ENCODE peak calls at places on chromosomes 12 and 14, in six cellular contexts. One of them, this sample, is unnamed.

GRCh38 chr14:78519863-78520262 is 349.7 kb downstream of the NRXN3 start:
- DNase-seq in GM23338: peak; percentile 73
- DNase-seq in WTC11: peak; percentile 79
- DNase-seq in choroid plexus epithelial cell: peak; percentile 14
- DNase-seq in neural progenitor cell: peak; percentile 78
- DNase-seq in PC-3: peak; percentile 26
- DNase-seq in this sample: peak; percentile 42

GRCh38 chr12:53287741-53288216 is 7.6 kb upstream of the PFDN5 start:
- DNase-seq in GM23338: peak; percentile 89
- DNase-seq in WTC11: peak; percentile 74
- DNase-seq in choroid plexus epithelial cell: peak; percentile 73
- DNase-seq in neural progenitor cell: peak; percentile 64
- DNase-seq in PC-3: peak; percentile 68
- DNase-seq in this sample: peak; percentile 80

GRCh38 chr14:96676161-96676560 is 121.0 kb upstream of the VRK1 start:
- DNase-seq in GM23338: no peak
- DNase-seq in WTC11: no peak
- DNase-seq in choroid plexus epithelial cell: peak; percentile 15
- DNase-seq in neural progenitor cell: no peak
- DNase-seq in PC-3: peak; percentile 73
- DNase-seq in this sample: no peak

GRCh38 chr14:72864712-72865365 is 29.1 kb downstream of the DPF3 start:
- DNase-seq in GM23338: no peak
- DNase-seq in WTC11: no peak
- DNase-seq in choroid plexus epithelial cell: no peak
- DNase-seq in neural progenitor cell: no peak
- DNase-seq in PC-3: no peak
- DNase-seq in this sample: no peak

GRCh38 chr14:67815573-67816235 is 686 bp downstream of the ZFYVE26 start:
- DNase-seq in GM23338: peak; percentile 27
- DNase-seq in WTC11: no peak
- DNase-seq in choroid plexus epithelial cell: peak; percentile 75
- DNase-seq in neural progenitor cell: peak; percentile 20
- DNase-seq in PC-3: peak; percentile 41
- DNase-seq in this sample: peak; percentile 6

GRCh38 chr12:130764073-130764472 is 48.0 kb upstream of the RIMBP2 start:
- DNase-seq in GM23338: no peak
- DNase-seq in WTC11: no peak
- DNase-seq in choroid plexus epithelial cell: no peak
- DNase-seq in neural progenitor cell: no peak
- DNase-seq in PC-3: peak; percentile 31
- DNase-seq in this sample: peak; percentile 51

GRCh38 chr12:113347107-113347506 is 11.3 kb upstream of the PLBD2 start:
- DNase-seq in GM23338: no peak
- DNase-seq in WTC11: no peak
- DNase-seq in choroid plexus epithelial cell: no peak
- DNase-seq in neural progenitor cell: no peak
- DNase-seq in PC-3: no peak
- DNase-seq in this sample: no peak

GRCh38 chr12:29582677-29583076 is 85.2 kb upstream of the OVCH1 start:
- DNase-seq in GM23338: no peak
- DNase-seq in WTC11: no peak
- DNase-seq in choroid plexus epithelial cell: no peak
- DNase-seq in neural progenitor cell: no peak
- DNase-seq in PC-3: peak; percentile 85
- DNase-seq in this sample: no peak

GRCh38 chr14:69643430-69644200 is 32.2 kb downstream of the SUSD6 start:
- DNase-seq in GM23338: no peak
- DNase-seq in WTC11: no peak
- DNase-seq in choroid plexus epithelial cell: peak; percentile 69
- DNase-seq in neural progenitor cell: no peak
- DNase-seq in PC-3: peak; percentile 99
- DNase-seq in this sample: peak; percentile 89

GRCh38 chr14:72420749-72421452 is 473.0 kb downstream of the DPF3 start:
- DNase-seq in GM23338: peak; percentile 90
- DNase-seq in WTC11: peak; percentile 94
- DNase-seq in choroid plexus epithelial cell: peak; percentile 76
- DNase-seq in neural progenitor cell: peak; percentile 76
- DNase-seq in PC-3: peak; percentile 89
- DNase-seq in this sample: peak; percentile 91

GRCh38 chr12:47820631-47821345 is 1.1 kb upstream of the HDAC7 start:
- DNase-seq in GM23338: peak; percentile 92
- DNase-seq in WTC11: peak; percentile 69
- DNase-seq in choroid plexus epithelial cell: peak; percentile 97
- DNase-seq in neural progenitor cell: peak; percentile 94
- DNase-seq in PC-3: peak; percentile 97
- DNase-seq in this sample: no peak

GRCh38 chr14:67385618-67386017 is 25.5 kb downstream of the EIF2S1 start:
- DNase-seq in GM23338: no peak
- DNase-seq in WTC11: no peak
- DNase-seq in choroid plexus epithelial cell: no peak
- DNase-seq in neural progenitor cell: no peak
- DNase-seq in PC-3: peak; percentile 37
- DNase-seq in this sample: no peak

GRCh38 chr12:80154261-80154660 is 54.9 kb downstream of the OTOGL start:
- DNase-seq in GM23338: no peak
- DNase-seq in WTC11: no peak
- DNase-seq in choroid plexus epithelial cell: peak; percentile 60
- DNase-seq in neural progenitor cell: no peak
- DNase-seq in PC-3: peak; percentile 92
- DNase-seq in this sample: no peak

GRCh38 chr12:115207216-115207915 is 523.4 kb upstream of the TBX3 start:
- DNase-seq in GM23338: no peak
- DNase-seq in WTC11: no peak
- DNase-seq in choroid plexus epithelial cell: no peak
- DNase-seq in neural progenitor cell: no peak
- DNase-seq in PC-3: no peak
- DNase-seq in this sample: no peak

GRCh38 chr12:75852956-75853355 is 178.6 kb downstream of the PHLDA1 start:
- DNase-seq in GM23338: no peak
- DNase-seq in WTC11: no peak
- DNase-seq in choroid plexus epithelial cell: no peak
- DNase-seq in neural progenitor cell: no peak
- DNase-seq in PC-3: no peak
- DNase-seq in this sample: no peak

GRCh38 chr12:116687888-116688287 is 50.0 kb downstream of the SPRING1 start:
- DNase-seq in GM23338: peak; percentile 94
- DNase-seq in WTC11: peak; percentile 86
- DNase-seq in choroid plexus epithelial cell: peak; percentile 34
- DNase-seq in neural progenitor cell: peak; percentile 67
- DNase-seq in PC-3: peak; percentile 42
- DNase-seq in this sample: peak; percentile 54

DNA sequence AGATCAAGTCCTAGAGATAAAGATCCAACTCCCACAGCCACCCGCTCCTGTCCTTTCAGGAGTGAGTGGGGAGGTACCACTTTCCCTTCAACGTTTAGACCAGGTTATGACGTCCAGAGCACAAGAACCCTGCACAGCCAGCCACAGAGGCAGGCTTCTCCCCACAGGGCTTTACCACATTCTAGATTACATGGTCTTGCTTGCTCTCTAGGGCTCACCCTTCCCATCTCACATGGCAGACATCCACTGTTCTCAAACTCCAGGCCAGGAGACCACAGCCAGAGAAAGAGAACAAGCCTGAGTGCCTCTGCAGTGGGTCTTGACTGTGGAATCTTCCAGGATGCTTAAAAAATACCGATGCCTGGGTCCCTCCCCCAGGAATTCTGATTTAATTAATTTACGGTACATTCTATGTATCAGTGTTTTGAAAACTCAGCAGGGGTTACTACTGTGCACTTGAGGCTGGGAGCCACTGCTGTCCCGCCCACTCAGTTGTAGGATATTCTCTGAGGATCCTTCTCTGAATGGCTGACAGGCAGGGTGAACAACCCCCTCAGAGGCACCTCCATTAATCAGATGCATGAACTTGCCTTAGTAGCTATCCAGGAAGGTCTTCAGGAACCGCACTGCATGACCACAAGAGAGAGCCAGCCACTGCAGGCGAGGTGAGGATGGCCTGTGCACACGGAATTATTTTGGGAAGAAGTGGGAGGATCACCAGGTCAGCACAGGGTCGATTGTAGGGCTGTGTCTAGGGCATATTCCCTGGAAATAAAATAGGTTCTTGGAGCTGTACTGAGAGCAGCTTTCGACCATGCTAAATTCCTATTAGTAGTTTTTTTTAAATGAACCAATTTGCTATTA is 21.5 kb upstream of the SOCS2 start:
- DNase-seq in GM23338: no peak
- DNase-seq in WTC11: no peak
- DNase-seq in choroid plexus epithelial cell: peak; percentile 35
- DNase-seq in neural progenitor cell: no peak
- DNase-seq in PC-3: no peak
- DNase-seq in this sample: no peak
- TF ChIP-seq CTCF in GM23338: no peak
- TF ChIP-seq CTCF in WTC11: no peak
- TF ChIP-seq CTCF in choroid plexus epithelial cell: no peak
- TF ChIP-seq CTCF in neural progenitor cell: no peak
- TF ChIP-seq CTCF in PC-3: no peak
- TF ChIP-seq CTCF in this sample: no peak

GRCh38 chr12:19181666-19182426 is 52.3 kb downstream of the PLEKHA5 start:
- DNase-seq in GM23338: no peak
- DNase-seq in WTC11: no peak
- DNase-seq in choroid plexus epithelial cell: peak; percentile 50
- DNase-seq in neural progenitor cell: no peak
- DNase-seq in PC-3: peak; percentile 13
- DNase-seq in this sample: no peak
- TF ChIP-seq CTCF in GM23338: peak; percentile 29
- TF ChIP-seq CTCF in WTC11: no peak
- TF ChIP-seq CTCF in choroid plexus epithelial cell: no peak
- TF ChIP-seq CTCF in neural progenitor cell: peak; percentile 12
- TF ChIP-seq CTCF in PC-3: peak; percentile 42
- TF ChIP-seq CTCF in this sample: peak; percentile 9

GRCh38 chr14:88974991-88975835 is 150.8 kb downstream of the TTC8 start:
- DNase-seq in GM23338: no peak
- DNase-seq in WTC11: no peak
- DNase-seq in choroid plexus epithelial cell: peak; percentile 53
- DNase-seq in neural progenitor cell: no peak
- DNase-seq in PC-3: no peak
- DNase-seq in this sample: no peak
- TF ChIP-seq CTCF in GM23338: no peak
- TF ChIP-seq CTCF in WTC11: no peak
- TF ChIP-seq CTCF in choroid plexus epithelial cell: no peak
- TF ChIP-seq CTCF in neural progenitor cell: no peak
- TF ChIP-seq CTCF in PC-3: no peak
- TF ChIP-seq CTCF in this sample: no peak

GRCh38 chr12:52220456-52220855 is 12.6 kb upstream of the KRT7 start:
- DNase-seq in GM23338: no peak
- DNase-seq in WTC11: no peak
- DNase-seq in choroid plexus epithelial cell: no peak
- DNase-seq in neural progenitor cell: no peak
- DNase-seq in PC-3: no peak
- DNase-seq in this sample: no peak

GRCh38 chr12:52224154-52224553 is 8.9 kb upstream of the KRT7 start:
- DNase-seq in GM23338: no peak
- DNase-seq in WTC11: no peak
- DNase-seq in choroid plexus epithelial cell: peak; percentile 60
- DNase-seq in neural progenitor cell: no peak
- DNase-seq in PC-3: peak; percentile 26
- DNase-seq in this sample: no peak

GRCh38 chr12:52223411-52224039 is 9.5 kb upstream of the KRT7 start:
- DNase-seq in GM23338: no peak
- DNase-seq in WTC11: no peak
- DNase-seq in choroid plexus epithelial cell: no peak
- DNase-seq in neural progenitor cell: no peak
- DNase-seq in PC-3: peak; percentile 47
- DNase-seq in this sample: no peak

GRCh38 chr12:52221912-52222457 is 11.1 kb upstream of the KRT7 start:
- DNase-seq in GM23338: peak; percentile 96
- DNase-seq in WTC11: peak; percentile 93
- DNase-seq in choroid plexus epithelial cell: peak; percentile 48
- DNase-seq in neural progenitor cell: peak; percentile 87
- DNase-seq in PC-3: peak; percentile 82
- DNase-seq in this sample: peak; percentile 92

DNA sequence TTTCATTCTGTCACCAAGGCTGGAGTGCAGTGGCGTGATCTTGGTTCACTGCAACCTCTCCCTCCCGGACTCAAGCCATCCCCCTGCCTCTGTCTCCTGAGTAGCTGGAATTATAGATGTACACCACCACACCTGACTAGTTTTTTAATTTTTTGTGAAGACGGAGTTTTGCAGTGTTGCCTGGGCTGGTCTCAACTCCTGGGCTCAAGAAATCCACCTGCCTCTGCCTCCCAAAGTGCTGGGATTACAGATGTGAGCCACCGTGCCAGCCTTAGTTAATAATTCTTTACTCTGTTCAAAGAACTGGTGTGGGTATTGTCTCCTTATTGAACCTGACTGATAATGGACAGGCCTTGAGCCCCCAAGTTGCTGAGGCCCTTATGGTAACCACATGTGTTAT is 10.4 kb upstream of the KRT7 start:
- DNase-seq in GM23338: no peak
- DNase-seq in WTC11: no peak
- DNase-seq in choroid plexus epithelial cell: no peak
- DNase-seq in neural progenitor cell: no peak
- DNase-seq in PC-3: no peak
- DNase-seq in this sample: no peak
- TF ChIP-seq CTCF in GM23338: no peak
- TF ChIP-seq CTCF in WTC11: no peak
- TF ChIP-seq CTCF in choroid plexus epithelial cell: no peak
- TF ChIP-seq CTCF in neural progenitor cell: no peak
- TF ChIP-seq CTCF in PC-3: no peak
- TF ChIP-seq CTCF in this sample: no peak

GRCh38 chr12:11801643-11802042 is 152.2 kb downstream of the ETV6 start:
- DNase-seq in GM23338: no peak
- DNase-seq in WTC11: no peak
- DNase-seq in choroid plexus epithelial cell: no peak
- DNase-seq in neural progenitor cell: no peak
- DNase-seq in PC-3: no peak
- DNase-seq in this sample: no peak

GRCh38 chr12:11807453-11807852 is 158.0 kb downstream of the ETV6 start:
- DNase-seq in GM23338: no peak
- DNase-seq in WTC11: no peak
- DNase-seq in choroid plexus epithelial cell: no peak
- DNase-seq in neural progenitor cell: no peak
- DNase-seq in PC-3: no peak
- DNase-seq in this sample: no peak

GRCh38 chr12:11805680-11806079 is 156.2 kb downstream of the ETV6 start:
- DNase-seq in GM23338: no peak
- DNase-seq in WTC11: no peak
- DNase-seq in choroid plexus epithelial cell: no peak
- DNase-seq in neural progenitor cell: no peak
- DNase-seq in PC-3: peak; percentile 12
- DNase-seq in this sample: no peak

GRCh38 chr12:11804130-11804529 is 154.7 kb downstream of the ETV6 start:
- DNase-seq in GM23338: no peak
- DNase-seq in WTC11: no peak
- DNase-seq in choroid plexus epithelial cell: no peak
- DNase-seq in neural progenitor cell: no peak
- DNase-seq in PC-3: no peak
- DNase-seq in this sample: no peak

GRCh38 chr12:11805043-11805442 is 155.6 kb downstream of the ETV6 start:
- DNase-seq in GM23338: no peak
- DNase-seq in WTC11: no peak
- DNase-seq in choroid plexus epithelial cell: no peak
- DNase-seq in neural progenitor cell: no peak
- DNase-seq in PC-3: no peak
- DNase-seq in this sample: no peak
- TF ChIP-seq CTCF in GM23338: peak; percentile 48
- TF ChIP-seq CTCF in WTC11: no peak
- TF ChIP-seq CTCF in choroid plexus epithelial cell: peak; percentile 48
- TF ChIP-seq CTCF in neural progenitor cell: no peak
- TF ChIP-seq CTCF in PC-3: peak; percentile 33
- TF ChIP-seq CTCF in this sample: no peak

This sample was measured in activated CD8-positive, alpha-beta T cell treated with anti-CD3 and anti-CD28 coated beads for 36 hours.